ENCODE peak calls at places on chromosome 5, in ten cellular contexts. A, W, V, I, O, H, T, E, X and J are unnamed samples.

GRCh38 chr5:56659991-56660390 is 155.4 kb upstream of the MAP3K1 start:
- DNase-seq in A (no peak), W (no peak), V (no peak), I (no peak), O (no peak), H (no peak), T (no peak), E (no peak), X (no peak), J (no peak)

GRCh38 chr5:132271251-132272246 is 14.1 kb downstream of the PDLIM4 start:
- DNase-seq in A (peak; percentile 21), W (no peak), V (no peak), I (no peak), O (no peak), H (no peak), T (no peak), E (peak; percentile 12), X (no peak), J (peak; percentile 82)

GRCh38 chr5:99138911-99139310 is 210.1 kb upstream of the CHD1 start:
- DNase-seq in A (no peak), W (no peak), V (no peak), I (no peak), O (no peak), H (no peak), T (no peak), E (no peak), X (no peak), J (no peak)

GRCh38 chr5:101425345-101425744 is 522.3 kb upstream of the ST8SIA4 start:
- DNase-seq in A (no peak), W (peak; percentile 8), V (no peak), I (no peak), O (no peak), H (no peak), T (no peak), E (no peak), X (no peak), J (no peak)

GRCh38 chr5:141958113-141958512 is at the start of gene PCDH12:
- DNase-seq in A (no peak), W (no peak), V (peak; percentile 35), I (no peak), O (no peak), H (no peak), T (peak; percentile 33), E (no peak), X (no peak), J (peak; percentile 80)

GRCh38 chr5:65952259-65952658 is 25.9 kb downstream of the ERBIN start:
- DNase-seq in A (no peak), W (no peak), V (no peak), I (no peak), O (no peak), H (no peak), T (no peak), E (no peak), X (no peak), J (no peak)

GRCh38 chr5:174623018-174623417 is 101.4 kb upstream of the MSX2 start:
- DNase-seq in A (no peak), W (no peak), V (no peak), I (no peak), O (no peak), H (no peak), T (no peak), E (no peak), X (no peak), J (no peak)

GRCh38 chr5:179385892-179386291 is 40.6 kb upstream of the ADAMTS2 start:
- DNase-seq in A (no peak), W (peak; percentile 52), V (no peak), I (no peak), O (no peak), H (no peak), T (no peak), E (no peak), X (no peak), J (no peak)

GRCh38 chr5:84191296-84191695 is 193.4 kb downstream of the EDIL3 start:
- DNase-seq in A (peak; percentile 27), W (no peak), V (no peak), I (no peak), O (no peak), H (no peak), T (no peak), E (no peak), X (no peak), J (no peak)

GRCh38 chr5:73378070-73378469 is 70.5 kb downstream of the FOXD1 start:
- DNase-seq in A (no peak), W (no peak), V (no peak), I (no peak), O (no peak), H (no peak), T (peak; percentile 14), E (no peak), X (no peak), J (no peak)

GRCh38 chr5:34832568-34832967 is 6.4 kb upstream of the TTC23L start:
- DNase-seq in A (no peak), W (no peak), V (no peak), I (no peak), O (no peak), H (no peak), T (no peak), E (no peak), X (no peak), J (no peak)

GRCh38 chr5:15074651-15075050 is 203.1 kb upstream of the ANKH start:
- DNase-seq in A (no peak), W (peak; percentile 47), V (no peak), I (no peak), O (no peak), H (no peak), T (no peak), E (no peak), X (no peak), J (no peak)

GRCh38 chr5:42970636-42971559 is 69.2 kb downstream of the ANXA2R start:
- DNase-seq in A (no peak), W (peak; percentile 24), V (no peak), I (no peak), O (no peak), H (no peak), T (no peak), E (no peak), X (no peak), J (no peak)

GRCh38 chr5:135221696-135222095 is 177.3 kb downstream of the MACROH2A1 start:
- DNase-seq in A (peak; percentile 3), W (no peak), V (no peak), I (no peak), O (no peak), H (no peak), T (no peak), E (no peak), X (no peak), J (no peak)

GRCh38 chr5:82313016-82313415 is 34.9 kb upstream of the RPS23 start:
- DNase-seq in A (peak; percentile 56), W (no peak), V (no peak), I (no peak), O (no peak), H (no peak), T (peak; percentile 62), E (no peak), X (no peak), J (no peak)

GRCh38 chr5:146466521-146467349 is 19.6 kb downstream of the TCERG1 start:
- DNase-seq in A (no peak), W (peak; percentile 47), V (no peak), I (no peak), O (no peak), H (no peak), T (peak; percentile 29), E (no peak), X (peak; percentile 45), J (no peak)